ENCODE peak calls at places on chromosomes 2 and 18, in four cellular contexts. N is GM23248, K is HCT116, G is MM.1S. E is an unnamed sample.

GRCh38 chr2:46590319-46590718 is 111.0 kb downstream of the TMEM247 start:
- DNase-seq in N (no peak), K (no peak), G (no peak), E (no peak)

GRCh38 chr2:127422631-127423475 is 4.6 kb downstream of the PROC start:
- DNase-seq in N (peak; percentile 39), K (no peak), G (no peak), E (peak; percentile 76)

GRCh38 chr2:167729911-167730310 is 517.5 kb downstream of the STK39 start:
- DNase-seq in N (no peak), K (no peak), G (no peak), E (no peak)

GRCh38 chr2:74917702-74918619 is 40.5 kb upstream of the POLE4 start:
- DNase-seq in N (peak; percentile 91), K (no peak), G (no peak), E (peak; percentile 51)

GRCh38 chr18:36461551-36461987 is 164.1 kb downstream of the FHOD3 start:
- DNase-seq in N (peak; percentile 58), K (no peak), G (no peak), E (no peak)

GRCh38 chr2:152186257-152186656 is 10.7 kb upstream of the STAM2 start:
- DNase-seq in N (peak; percentile 30), K (no peak), G (no peak), E (no peak)

GRCh38 chr2:55364189-55365055 is 55.2 kb downstream of the CCDC88A start:
- DNase-seq in N (peak; percentile 90), K (no peak), G (no peak), E (no peak)

GRCh38 chr2:211086049-211086448 is 529.6 kb downstream of the CPS1 start:
- DNase-seq in N (no peak), K (no peak), G (no peak), E (no peak)

GRCh38 chr2:1614564-1614963 is 129.8 kb downstream of the PXDN start:
- DNase-seq in N (no peak), K (no peak), G (peak; percentile 16), E (no peak)

GRCh38 chr2:64609229-64609994 is 44.3 kb downstream of the SERTAD2 start:
- DNase-seq in N (peak; percentile 84), K (no peak), G (peak; percentile 73), E (peak; percentile 89)

GRCh38 chr2:173751245-173751975 is 213.8 kb downstream of the SP3 start:
- DNase-seq in N (no peak), K (no peak), G (no peak), E (no peak)

GRCh38 chr2:33785201-33786106 is 186.4 kb upstream of the FAM98A start:
- DNase-seq in N (peak; percentile 33), K (no peak), G (peak; percentile 29), E (no peak)

GRCh38 chr2:3604207-3604877 is 9.4 kb downstream of the COLEC11 start:
- DNase-seq in N (no peak), K (no peak), G (no peak), E (no peak)

GRCh38 chr2:25711641-25712369 is 38.4 kb upstream of the DTNB start:
- DNase-seq in N (no peak), K (no peak), G (no peak), E (no peak)

GRCh38 chr2:41194235-41194634 is 742.3 kb upstream of the SLC8A1 start:
- DNase-seq in N (peak; percentile 4), K (no peak), G (no peak), E (no peak)

GRCh38 chr2:14492920-14493503 is 139.5 kb upstream of the LRATD1 start:
- DNase-seq in N (peak; percentile 93), K (no peak), G (no peak), E (peak; percentile 7)

GRCh38 chr2:26674771-26675170 is 17.8 kb upstream of the KCNK3 start:
- DNase-seq in N (no peak), K (no peak), G (no peak), E (no peak)

GRCh38 chr2:237735762-237736161 is 62.8 kb upstream of the RBM44 start:
- DNase-seq in N (no peak), K (no peak), G (no peak), E (no peak)

GRCh38 chr18:24915547-24915946 is 436.4 kb downstream of the ZNF521 start:
- DNase-seq in N (peak; percentile 72), K (no peak), G (no peak), E (no peak)

GRCh38 chr2:56519806-56520205 is 336.0 kb downstream of the CCDC85A start:
- DNase-seq in N (peak; percentile 5), K (no peak), G (no peak), E (no peak)

GRCh38 chr2:52976132-52976949 is 791.3 kb upstream of the CHAC2 start:
- DNase-seq in N (peak; percentile 20), K (peak; percentile 36), G (peak; percentile 46), E (peak; percentile 41)

GRCh38 chr2:107467414-107467813 is 359.3 kb upstream of the RGPD4 start:
- DNase-seq in N (no peak), K (no peak), G (no peak), E (no peak)

GRCh38 chr2:62440281-62440946 is 65.6 kb downstream of the TMEM17 start:
- DNase-seq in N (no peak), K (no peak), G (no peak), E (no peak)

GRCh38 chr18:46320928-46321855 is 217.0 kb downstream of the HAUS1 start:
- DNase-seq in N (peak; percentile 70), K (no peak), G (no peak), E (no peak)

GRCh38 chr2:53668624-53669026 is 99.0 kb upstream of the CHAC2 start:
- DNase-seq in N (no peak), K (no peak), G (no peak), E (no peak)

GRCh38 chr18:3704556-3705162 is 254.7 kb downstream of the TGIF1 start:
- DNase-seq in N (no peak), K (no peak), G (no peak), E (no peak)

GRCh38 chr2:122079844-122080243 is 324.4 kb downstream of the TSN start:
- DNase-seq in N (no peak), K (no peak), G (no peak), E (no peak)

GRCh38 chr2:60479226-60480088 is 74.0 kb downstream of the BCL11A start:
- DNase-seq in N (no peak), K (no peak), G (no peak), E (peak; percentile 42)

GRCh38 chr2:238492905-238493304 is 66.2 kb downstream of the ASB1 start:
- DNase-seq in N (no peak), K (no peak), G (no peak), E (no peak)

GRCh38 chr2:161017780-161018440 is 142.3 kb upstream of the TANK start:
- DNase-seq in N (no peak), K (no peak), G (no peak), E (no peak)

GRCh38 chr18:48733854-48734253 is 195.0 kb downstream of the CTIF start:
- DNase-seq in N (no peak), K (no peak), G (no peak), E (no peak)

GRCh38 chr2:136891100-136891499 is 125.8 kb downstream of the THSD7B start:
- DNase-seq in N (no peak), K (no peak), G (no peak), E (no peak)

GRCh38 chr2:32522770-32523169 is 105.1 kb upstream of the TTC27 start:
- DNase-seq in N (peak; percentile 42), K (no peak), G (no peak), E (no peak)
- TF ChIP-seq EZH2phosphoT487 in N (no peak), K (no peak), G (no peak), E (no peak)

GRCh38 chr2:176181551-176181950 is 6.9 kb upstream of the HOXD1 start:
- DNase-seq in N (no peak), K (no peak), G (no peak), E (no peak)
- H3K27me3 ChIP-seq in N (no peaks in the 10 kb centered on the region), K (no peaks in the 10 kb centered on the region), G (no peaks in the 10 kb centered on the region), E (peaks cover 99% of the 10 kb centered on the region)

DNA sequence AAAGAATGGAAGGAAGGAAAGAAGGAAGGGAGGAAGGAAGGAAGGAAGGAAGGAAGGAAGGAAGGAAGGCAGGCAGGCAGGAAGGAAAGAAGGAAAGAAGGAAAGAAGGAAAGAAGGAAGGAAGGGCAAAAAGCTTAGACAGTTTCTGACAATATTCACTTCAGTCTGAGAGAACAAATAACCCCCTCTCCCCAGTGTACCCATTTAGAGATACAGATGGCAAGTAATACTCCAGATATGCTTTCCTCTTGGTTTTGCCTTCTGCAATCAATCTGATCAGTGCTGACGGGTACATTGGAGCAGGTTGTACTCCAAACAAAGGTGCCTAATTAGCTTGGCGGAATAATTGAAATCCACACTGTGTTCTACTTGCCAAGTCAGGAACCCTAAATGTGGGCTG is 534.6 kb upstream of the TMEFF2 start:
- DNase-seq in N (no peak), K (no peak), G (no peak), E (no peak)
- TF ChIP-seq EZH2phosphoT487 in N (no peak), K (no peak), G (no peak), E (no peak)

GRCh38 chr2:95344208-95344570 is 47.0 kb downstream of the KCNIP3 start:
- DNase-seq in N (no peak), K (no peak), G (no peak), E (no peak)
- H3K27me3 ChIP-seq in N (no peaks in the 10 kb centered on the region), K (no peaks in the 10 kb centered on the region), G (peaks cover 6% of the 10 kb centered on the region), E (peaks cover 78% of the 10 kb centered on the region)

DNA sequence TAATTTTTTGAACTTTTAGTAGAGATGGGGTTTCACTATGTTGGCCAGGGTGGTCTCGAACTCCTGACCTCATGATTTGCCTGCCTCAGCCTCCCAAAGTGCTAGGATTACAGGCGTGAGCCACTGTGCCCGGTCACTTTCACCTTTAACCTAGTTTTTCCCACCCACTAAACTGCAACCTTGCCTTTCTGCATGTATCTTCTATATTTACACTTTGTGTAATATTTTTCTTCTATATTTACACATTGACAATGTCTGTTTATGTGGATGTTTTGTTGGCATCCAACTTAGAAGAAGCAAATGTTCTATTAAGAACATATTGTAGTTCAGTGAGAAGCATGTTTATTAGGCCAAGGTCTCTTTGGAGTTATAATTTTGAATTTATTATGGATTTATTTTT is 26.7 kb downstream of the SNRPD1 start:
- DNase-seq in N (no peak), K (no peak), G (no peak), E (no peak)
- TF ChIP-seq EZH2phosphoT487 in N (no peak), K (no peak), G (no peak), E (no peak)

GRCh38 chr2:120737802-120738516 is 2.3 kb downstream of the GLI2 start:
- DNase-seq in N (no peak), K (no peak), G (no peak), E (peak; percentile 71)

GRCh38 chr2:120741514-120742448 is 6.1 kb downstream of the GLI2 start:
- DNase-seq in N (peak; percentile 65), K (no peak), G (no peak), E (no peak)

GRCh38 chr2:120738786-120739771 is 3.4 kb downstream of the GLI2 start:
- DNase-seq in N (no peak), K (no peak), G (no peak), E (no peak)

GRCh38 chr2:120740765-120741513 is 5.3 kb downstream of the GLI2 start:
- DNase-seq in N (no peak), K (no peak), G (no peak), E (peak; percentile 46)

GRCh38 chr2:120740375-120740764 is 4.7 kb downstream of the GLI2 start:
- DNase-seq in N (no peak), K (no peak), G (no peak), E (no peak)
- H3K27me3 ChIP-seq in N (no peaks in the 10 kb centered on the region), K (peaks cover 8% of the 10 kb centered on the region), G (peaks cover 52% of the 10 kb centered on the region), E (peaks cover 54% of the 10 kb centered on the region)